ENCODE peak calls at places on chromosomes 7 and 10, in five cellular contexts. D, T, P, Y and Z are unnamed samples.

GRCh38 chr7:1810961-1811849 is 141.1 kb downstream of the ELFN1 start:
- DNase-seq in D (no peak), T (no peak), P (no peak), Y (peak), Z (no peak)

GRCh38 chr7:38424750-38425463 is 151.5 kb upstream of the TARP start:
- DNase-seq in D (no peak), T (no peak), P (no peak), Y (no peak), Z (no peak)

GRCh38 chr7:81767883-81768282 is 2.0 kb downstream of the HGF start:
- DNase-seq in D (no peak), T (peak), P (no peak), Y (no peak), Z (no peak)

GRCh38 chr10:43857206-43857952 is 208.7 kb upstream of the ZNF32 start:
- DNase-seq in D (no peak), T (no peak), P (peak), Y (no peak), Z (no peak)

GRCh38 chr7:143279186-143280098 is 5.3 kb upstream of the TMEM139 start:
- DNase-seq in D (no peak), T (no peak), P (no peak), Y (no peak), Z (no peak)

GRCh38 chr7:38660427-38661099 is 29.4 kb upstream of the AMPH start:
- DNase-seq in D (no peak), T (peak), P (no peak), Y (no peak), Z (no peak)

GRCh38 chr7:156640949-156641485 is 443 bp downstream of the RNF32 start:
- DNase-seq in D (no peak), T (no peak), P (no peak), Y (no peak), Z (peak)

GRCh38 chr10:69712346-69712745 is 82.3 kb downstream of the FAM241B start:
- DNase-seq in D (no peak), T (no peak), P (no peak), Y (no peak), Z (no peak)

GRCh38 chr7:45084336-45084735 is 4.4 kb downstream of the NACAD start:
- DNase-seq in D (no peak), T (peak), P (no peak), Y (peak), Z (no peak)

GRCh38 chr10:35563266-35563891 is 41.8 kb upstream of the GJD4 start:
- DNase-seq in D (peak), T (peak), P (peak), Y (no peak), Z (peak)

GRCh38 chr7:159169391-159169790 is 24.7 kb upstream of the VIPR2 start:
- DNase-seq in D (no peak), T (no peak), P (no peak), Y (no peak), Z (no peak)

GRCh38 chr7:157000047-157000726 is 10.3 kb downstream of the MNX1 start:
- DNase-seq in D (no peak), T (no peak), P (no peak), Y (no peak), Z (peak)

GRCh38 chr7:134720091-134720935 is 59.1 kb upstream of the CALD1 start:
- DNase-seq in D (no peak), T (no peak), P (no peak), Y (no peak), Z (no peak)

GRCh38 chr10:7397049-7397448 is 13.8 kb downstream of the SFMBT2 start:
- DNase-seq in D (no peak), T (no peak), P (no peak), Y (no peak), Z (no peak)

GRCh38 chr10:36187382-36188042 is 545.4 kb upstream of the FZD8 start:
- DNase-seq in D (peak), T (peak), P (no peak), Y (peak), Z (no peak)

GRCh38 chr10:43576062-43576461 is 1.6 kb upstream of the ZNF239 start:
- DNase-seq in D (no peak), T (no peak), P (no peak), Y (no peak), Z (no peak)

GRCh38 chr10:3803295-3803883 is 18.4 kb upstream of the KLF6 start:
- DNase-seq in D (no peak), T (no peak), P (no peak), Y (no peak), Z (no peak)

GRCh38 chr7:10325395-10325794 is 648.3 kb upstream of the PHF14 start:
- DNase-seq in D (no peak), T (no peak), P (no peak), Y (no peak), Z (no peak)

DNA sequence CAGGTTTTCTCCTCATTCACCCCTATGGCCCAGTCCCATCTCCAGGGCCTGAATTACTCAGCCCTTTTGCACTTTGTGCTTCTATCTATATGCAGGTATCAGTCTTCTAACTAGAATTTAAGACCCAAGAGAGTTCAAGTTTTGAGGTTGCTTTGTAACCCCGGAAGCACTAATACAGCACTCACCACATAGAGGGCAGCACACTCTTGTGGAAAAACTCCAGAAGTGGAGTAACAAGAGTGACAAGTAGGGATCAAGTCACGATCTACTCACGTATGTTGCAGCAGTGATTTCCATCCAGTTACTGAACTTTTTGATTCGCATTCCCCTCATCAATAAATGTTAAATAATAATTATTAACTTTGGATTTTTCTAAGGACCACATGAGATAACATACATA is 151.0 kb downstream of the CHCHD3 start:
- DNase-seq in D (no peak), T (no peak), P (no peak), Y (no peak), Z (no peak)
- TF ChIP-seq CTCF in D (peak), T (peak), P (no peak), Y (peak), Z (no peak)

GRCh38 chr7:100612730-100613446 is 548 bp downstream of the MOSPD3 start:
- DNase-seq in D (no peak), T (no peak), P (no peak), Y (peak), Z (no peak)

GRCh38 chr7:100614308-100614861 is 2.0 kb downstream of the MOSPD3 start:
- DNase-seq in D (no peak), T (no peak), P (no peak), Y (no peak), Z (no peak)

GRCh38 chr7:100611983-100612729 is at the start of gene MOSPD3:
- DNase-seq in D (peak), T (peak), P (peak), Y (peak), Z (peak)

DNA sequence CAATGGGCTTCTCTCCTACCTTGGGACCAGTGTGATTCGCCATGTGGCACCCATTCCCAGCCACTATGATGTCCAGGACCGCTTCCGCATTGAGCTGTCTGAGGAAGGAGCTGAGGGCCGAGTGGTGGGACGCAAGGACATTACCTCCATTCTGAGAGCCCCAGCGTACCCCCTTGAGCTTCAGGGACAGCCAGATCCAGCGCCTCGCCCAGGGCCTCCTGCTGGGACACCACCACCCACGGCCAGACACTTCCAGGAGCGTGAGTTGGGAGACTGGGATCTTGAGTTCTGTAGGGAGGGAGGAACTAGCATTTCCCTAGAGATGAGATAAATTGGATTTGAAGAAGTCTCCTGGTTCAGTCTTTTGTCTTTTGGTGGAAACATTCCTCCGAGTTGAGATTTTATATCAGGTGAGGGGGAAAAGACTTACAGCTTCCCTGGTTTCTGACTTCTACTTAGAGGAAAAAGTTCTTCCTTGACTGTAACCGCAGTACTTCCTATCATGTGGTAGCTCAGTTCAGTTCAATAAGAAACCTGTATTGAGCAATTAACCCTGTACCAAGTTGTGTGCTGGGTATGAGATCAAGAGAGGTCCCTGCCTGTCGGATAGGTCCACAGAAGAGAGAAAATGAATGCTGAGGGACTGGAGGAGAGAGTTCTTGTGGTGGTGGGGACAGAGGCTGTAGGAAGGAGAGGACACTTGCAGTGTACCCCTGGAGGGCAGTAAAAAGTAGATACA is 1.3 kb downstream of the MOSPD3 start:
- DNase-seq in D (no peak), T (no peak), P (no peak), Y (peak), Z (no peak)
- H3K4me3 ChIP-seq in D (peak), T (peak), P (no peak), Y (peak), Z (no peak)

GRCh38 chr7:33237034-33237433 is 107.7 kb downstream of the BBS9 start:
- DNase-seq in D (no peak), T (no peak), P (no peak), Y (no peak), Z (no peak)
- TF ChIP-seq CTCF in D (no peak), T (no peak), P (no peak), Y (no peak), Z (no peak)

DNA sequence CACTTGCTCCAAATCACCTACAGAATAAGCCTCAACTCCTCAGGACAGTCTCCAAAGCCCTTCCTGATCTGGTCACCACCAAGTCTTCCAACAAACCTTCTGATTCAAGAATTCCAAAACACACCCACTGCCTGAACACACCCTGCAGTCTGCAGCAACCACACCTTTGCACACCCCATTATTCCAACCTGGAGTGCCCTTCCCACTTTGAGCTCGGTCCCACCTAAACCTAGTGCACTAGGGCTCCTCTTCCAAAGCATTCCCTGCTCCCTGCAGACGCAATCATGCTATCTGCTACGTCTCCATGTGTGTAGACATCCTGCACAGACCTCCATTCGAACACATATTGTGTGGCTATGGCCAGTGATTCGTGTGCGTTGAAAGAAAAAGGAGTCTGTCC is 289.3 kb downstream of the GRID1 start:
- DNase-seq in D (no peak), T (no peak), P (no peak), Y (no peak), Z (no peak)
- H3K4me3 ChIP-seq in D (no peak), T (no peak), P (no peak), Y (no peak), Z (no peak)

GRCh38 chr7:93623816-93624215 is 49.3 kb upstream of the CALCR start:
- DNase-seq in D (no peak), T (no peak), P (no peak), Y (no peak), Z (no peak)

GRCh38 chr7:93620864-93621263 is 46.3 kb upstream of the CALCR start:
- DNase-seq in D (no peak), T (no peak), P (no peak), Y (no peak), Z (no peak)

GRCh38 chr7:93626869-93627268 is 52.3 kb upstream of the CALCR start:
- DNase-seq in D (no peak), T (no peak), P (no peak), Y (no peak), Z (no peak)

GRCh38 chr7:93620057-93620456 is 45.5 kb upstream of the CALCR start:
- DNase-seq in D (no peak), T (no peak), P (no peak), Y (no peak), Z (no peak)

DNA sequence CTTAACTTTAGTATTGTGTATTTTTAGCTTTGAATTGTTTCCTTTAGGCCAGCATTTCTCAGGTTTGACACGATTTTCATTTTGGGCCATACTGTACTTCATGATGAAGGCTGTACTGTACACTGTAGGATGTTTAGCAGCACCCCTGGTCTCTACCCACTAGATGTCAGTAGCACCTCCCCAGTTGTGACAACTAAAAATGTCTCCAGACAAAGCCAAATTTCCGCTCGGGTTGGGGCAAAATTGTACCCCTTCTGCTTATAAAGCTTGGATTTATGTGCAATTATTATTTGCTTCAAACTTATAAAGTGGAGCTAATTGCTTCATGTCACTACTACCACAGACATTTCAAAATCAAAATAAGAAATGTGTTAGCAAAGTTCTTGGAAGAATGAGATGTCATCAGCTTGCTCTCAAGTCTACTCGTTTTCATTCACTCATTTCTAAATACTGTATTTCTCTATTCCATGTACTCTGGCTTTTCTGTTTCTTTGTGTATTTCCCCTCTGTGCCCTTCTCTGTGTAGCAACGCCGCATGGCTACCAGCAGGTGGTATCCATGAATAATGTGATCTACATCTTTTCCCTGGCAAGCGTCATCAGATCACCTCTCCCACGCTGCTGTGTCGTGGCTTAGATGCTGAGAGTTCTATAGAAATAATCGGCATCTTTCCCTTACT is 47.7 kb upstream of the CALCR start:
- DNase-seq in D (no peak), T (peak), P (no peak), Y (no peak), Z (no peak)
- TF ChIP-seq CTCF in D (peak), T (peak), P (no peak), Y (peak), Z (no peak)